ENCODE peak calls at places on chromosomes 2 and 18, in eight cellular contexts. I is thyroid gland; Y is neuronal stem cell; T is left ventricle myocardium inferior; N is GM23248; J is CD8-positive, alpha-beta T cell; P is hepatocyte; Z is prostate gland. R is an unnamed sample.

GRCh38 chr2:112811841-112812306 is 24.7 kb downstream of the IL1B start:
- DNase-seq in I (no peak), Y (no peak), T (no peak), N (peak; percentile 74), J (no peak), P (peak; percentile 29), Z (no peak), R (no peak)

GRCh38 chr2:35783723-35784122 is 571.9 kb upstream of the CRIM1 start:
- DNase-seq in I (no peak), Y (no peak), T (no peak), N (no peak), J (no peak), P (peak; percentile 24), Z (no peak), R (no peak)

GRCh38 chr2:37568565-37568964 is 102.9 kb downstream of the CDC42EP3 start:
- DNase-seq in I (no peak), Y (no peak), T (no peak), N (no peak), J (peak; percentile 23), P (no peak), Z (no peak), R (no peak)

GRCh38 chr2:149735237-149735958 is 147.8 kb upstream of the MMADHC start:
- DNase-seq in I (no peak), Y (no peak), T (no peak), N (no peak), J (no peak), P (no peak), Z (no peak), R (no peak)

GRCh38 chr18:13641551-13642439 is 84.6 kb downstream of the FAM210A start:
- DNase-seq in I (peak; percentile 55), Y (no peak), T (peak; percentile 58), N (no peak), J (no peak), P (peak; percentile 43), Z (no peak), R (no peak)

GRCh38 chr2:95044598-95044997 is 19.1 kb downstream of the MAL start:
- DNase-seq in I (no peak), Y (no peak), T (no peak), N (no peak), J (no peak), P (no peak), Z (no peak), R (peak; percentile 41)

GRCh38 chr2:47070155-47070919 is 84.8 kb downstream of the STPG4 start:
- DNase-seq in I (no peak), Y (no peak), T (no peak), N (peak; percentile 38), J (no peak), P (no peak), Z (no peak), R (no peak)

GRCh38 chr2:60531638-60532216 is 21.7 kb downstream of the BCL11A start:
- DNase-seq in I (no peak), Y (no peak), T (no peak), N (no peak), J (no peak), P (no peak), Z (no peak), R (no peak)

GRCh38 chr2:31335921-31336570 is 78.5 kb downstream of the XDH start:
- DNase-seq in I (no peak), Y (no peak), T (no peak), N (peak; percentile 83), J (no peak), P (no peak), Z (no peak), R (no peak)

GRCh38 chr2:84631047-84631446 is 114.7 kb downstream of the DNAH6 start:
- DNase-seq in I (no peak), Y (peak; percentile 14), T (no peak), N (peak; percentile 58), J (no peak), P (peak; percentile 50), Z (no peak), R (no peak)

GRCh38 chr2:204260162-204260877 is 285.0 kb upstream of the PARD3B start:
- DNase-seq in I (peak; percentile 74), Y (peak; percentile 85), T (peak; percentile 45), N (peak; percentile 84), J (peak; percentile 33), P (peak; percentile 90), Z (peak; percentile 26), R (no peak)

GRCh38 chr2:64932327-64933216 is 56.6 kb upstream of the SLC1A4 start:
- DNase-seq in I (no peak), Y (no peak), T (no peak), N (no peak), J (no peak), P (no peak), Z (no peak), R (no peak)

GRCh38 chr2:160207804-160208661 is 8.0 kb upstream of the ITGB6 start:
- DNase-seq in I (peak; percentile 93), Y (no peak), T (peak; percentile 42), N (peak; percentile 98), J (no peak), P (peak; percentile 80), Z (peak; percentile 47), R (peak; percentile 82)

DNA sequence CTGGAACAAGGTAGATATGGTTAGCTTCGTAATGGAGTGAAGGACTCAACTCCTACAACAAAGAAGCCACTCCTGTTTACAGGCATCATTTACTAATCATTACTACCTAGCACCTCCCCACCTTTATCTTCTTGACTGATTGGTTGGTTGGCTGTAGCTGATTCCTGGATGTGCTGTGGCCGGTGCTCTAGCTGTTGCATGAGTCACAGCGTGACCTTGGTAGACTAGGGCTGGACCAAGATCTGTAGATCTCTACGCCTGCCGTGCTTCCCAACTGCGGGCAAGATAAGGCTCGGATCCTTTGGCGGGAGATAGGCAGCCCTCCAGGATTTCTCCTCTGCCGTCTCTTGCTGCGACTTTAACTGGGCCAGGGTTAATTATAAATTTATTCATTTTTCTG is 194.3 kb upstream of the SOX11 start:
- DNase-seq in I (no peak), Y (no peak), T (no peak), N (no peak), J (no peak), P (no peak), Z (no peak), R (no peak)
- H3K27ac ChIP-seq in I (no peak overlapping the region), Y (no peak overlapping the region), T (no peak overlapping the region), N (no peak overlapping the region), J (no peak overlapping the region), P (no peak overlapping the region), Z (no peak overlapping the region), R (no peak overlapping the region)

DNA sequence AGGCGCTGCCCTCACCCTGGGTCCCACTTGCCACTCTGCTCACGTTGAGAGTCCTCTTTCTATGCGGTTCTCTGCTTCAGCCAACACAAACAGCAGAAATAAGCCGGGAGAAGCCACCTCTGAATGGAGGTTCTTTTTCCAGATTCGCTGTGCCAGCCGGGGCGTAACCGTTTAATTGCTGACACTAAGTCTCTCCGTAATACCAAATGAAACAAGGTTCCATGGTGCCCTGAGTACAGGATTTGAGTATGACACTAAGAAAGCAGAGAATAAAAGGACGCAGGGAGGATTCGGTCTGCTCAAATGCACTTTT is 37.6 kb downstream of the CTIF start:
- DNase-seq in I (no peak), Y (no peak), T (no peak), N (no peak), J (no peak), P (no peak), Z (no peak), R (peak; percentile 38)
- H3K27ac ChIP-seq in I (no peak overlapping the region), Y (no peak overlapping the region), T (no peak overlapping the region), N (no peak overlapping the region), J (no peak overlapping the region), P (no peak overlapping the region), Z (no peak overlapping the region), R (no peak overlapping the region)

GRCh38 chr2:286774-287392 is 1.0 kb downstream of the ALKAL2 start:
- DNase-seq in I (no peak), Y (no peak), T (no peak), N (no peak), J (no peak), P (peak; percentile 16), Z (no peak), R (no peak)
- H3K27ac ChIP-seq in I (no peak overlapping the region), Y (no peak overlapping the region), T (no peak overlapping the region), N (no peak overlapping the region), J (no peak overlapping the region), P (no peak overlapping the region), Z (no peak overlapping the region), R (peak overlapping the region; percentile 65)

GRCh38 chr2:232013701-232014353 is 52.3 kb downstream of the DIS3L2 start:
- DNase-seq in I (no peak), Y (no peak), T (no peak), N (peak; percentile 87), J (no peak), P (peak; percentile 10), Z (peak; percentile 10), R (no peak)
- H3K27ac ChIP-seq in I (peak overlapping the region; percentile 78), Y (no peak overlapping the region), T (no peak overlapping the region), N (peak overlapping the region; percentile 19), J (no peak overlapping the region), P (no peak overlapping the region), Z (no peak overlapping the region), R (no peak overlapping the region)